ENCODE peak calls at places on chromosomes 6 and 20, in nine cellular contexts. One of them, this sample, is unnamed.
A peak's percentile ranks its signal among the peaks of the same experiment; 100 is the strongest.

GRCh38 chr20:22346716-22347115 is 237.7 kb downstream of the FOXA2 start:
- DNase-seq in GM12865: peak; percentile 25
- DNase-seq in uterus: no peak
- DNase-seq in spleen: no peak
- DNase-seq in transverse colon: no peak
- DNase-seq in glutamatergic neuron: no peak
- DNase-seq in HFFc6: no peak
- DNase-seq in RWPE1: peak; percentile 20
- DNase-seq in cardiac muscle cell: no peak
- DNase-seq in this sample: no peak

GRCh38 chr6:144217797-144218196 is 67.3 kb upstream of the UTRN start:
- DNase-seq in GM12865: no peak
- DNase-seq in uterus: no peak
- DNase-seq in spleen: no peak
- DNase-seq in transverse colon: no peak
- DNase-seq in glutamatergic neuron: no peak
- DNase-seq in HFFc6: no peak
- DNase-seq in RWPE1: no peak
- DNase-seq in cardiac muscle cell: no peak
- DNase-seq in this sample: no peak

GRCh38 chr20:561437-562231 is 18.0 kb upstream of the CSNK2A1 start:
- DNase-seq in GM12865: peak; percentile 73
- DNase-seq in uterus: no peak
- DNase-seq in spleen: no peak
- DNase-seq in transverse colon: peak; percentile 64
- DNase-seq in glutamatergic neuron: peak; percentile 78
- DNase-seq in HFFc6: peak; percentile 70
- DNase-seq in RWPE1: peak; percentile 74
- DNase-seq in cardiac muscle cell: peak; percentile 79
- DNase-seq in this sample: no peak

GRCh38 chr20:51311636-51312479 is 230.7 kb downstream of the NFATC2 start:
- DNase-seq in GM12865: no peak
- DNase-seq in uterus: no peak
- DNase-seq in spleen: no peak
- DNase-seq in transverse colon: no peak
- DNase-seq in glutamatergic neuron: no peak
- DNase-seq in HFFc6: no peak
- DNase-seq in RWPE1: peak; percentile 73
- DNase-seq in cardiac muscle cell: peak; percentile 67
- DNase-seq in this sample: no peak

GRCh38 chr20:61019322-61019721 is 232.7 kb upstream of the CDH4 start:
- DNase-seq in GM12865: no peak
- DNase-seq in uterus: no peak
- DNase-seq in spleen: no peak
- DNase-seq in transverse colon: no peak
- DNase-seq in glutamatergic neuron: no peak
- DNase-seq in HFFc6: no peak
- DNase-seq in RWPE1: no peak
- DNase-seq in cardiac muscle cell: no peak
- DNase-seq in this sample: no peak

GRCh38 chr6:169912266-169913095 is 161.1 kb downstream of the ERMARD start:
- DNase-seq in GM12865: no peak
- DNase-seq in uterus: no peak
- DNase-seq in spleen: no peak
- DNase-seq in transverse colon: no peak
- DNase-seq in glutamatergic neuron: no peak
- DNase-seq in HFFc6: no peak
- DNase-seq in RWPE1: no peak
- DNase-seq in cardiac muscle cell: no peak
- DNase-seq in this sample: no peak

GRCh38 chr6:25774120-25774730 is 19.7 kb downstream of the SLC17A4 start:
- DNase-seq in GM12865: no peak
- DNase-seq in uterus: no peak
- DNase-seq in spleen: no peak
- DNase-seq in transverse colon: no peak
- DNase-seq in glutamatergic neuron: peak; percentile 42
- DNase-seq in HFFc6: no peak
- DNase-seq in RWPE1: no peak
- DNase-seq in cardiac muscle cell: peak; percentile 11
- DNase-seq in this sample: no peak

GRCh38 chr6:113754291-113754690 is 102.9 kb upstream of the MARCKS start:
- DNase-seq in GM12865: no peak
- DNase-seq in uterus: no peak
- DNase-seq in spleen: no peak
- DNase-seq in transverse colon: no peak
- DNase-seq in glutamatergic neuron: no peak
- DNase-seq in HFFc6: no peak
- DNase-seq in RWPE1: no peak
- DNase-seq in cardiac muscle cell: no peak
- DNase-seq in this sample: no peak

GRCh38 chr20:40797425-40797824 is 108.4 kb upstream of the MAFB start:
- DNase-seq in GM12865: peak; percentile 28
- DNase-seq in uterus: no peak
- DNase-seq in spleen: no peak
- DNase-seq in transverse colon: no peak
- DNase-seq in glutamatergic neuron: no peak
- DNase-seq in HFFc6: peak; percentile 2
- DNase-seq in RWPE1: peak; percentile 60
- DNase-seq in cardiac muscle cell: no peak
- DNase-seq in this sample: no peak

GRCh38 chr6:109977791-109978173 is 329 bp upstream of the GPR6 start:
- DNase-seq in GM12865: no peak
- DNase-seq in uterus: no peak
- DNase-seq in spleen: no peak
- DNase-seq in transverse colon: no peak
- DNase-seq in glutamatergic neuron: no peak
- DNase-seq in HFFc6: no peak
- DNase-seq in RWPE1: no peak
- DNase-seq in cardiac muscle cell: peak; percentile 0
- DNase-seq in this sample: no peak

GRCh38 chr20:57543754-57544153 is 17.2 kb upstream of the PCK1 start:
- DNase-seq in GM12865: no peak
- DNase-seq in uterus: no peak
- DNase-seq in spleen: no peak
- DNase-seq in transverse colon: no peak
- DNase-seq in glutamatergic neuron: no peak
- DNase-seq in HFFc6: no peak
- DNase-seq in RWPE1: no peak
- DNase-seq in cardiac muscle cell: no peak
- DNase-seq in this sample: no peak

DNA sequence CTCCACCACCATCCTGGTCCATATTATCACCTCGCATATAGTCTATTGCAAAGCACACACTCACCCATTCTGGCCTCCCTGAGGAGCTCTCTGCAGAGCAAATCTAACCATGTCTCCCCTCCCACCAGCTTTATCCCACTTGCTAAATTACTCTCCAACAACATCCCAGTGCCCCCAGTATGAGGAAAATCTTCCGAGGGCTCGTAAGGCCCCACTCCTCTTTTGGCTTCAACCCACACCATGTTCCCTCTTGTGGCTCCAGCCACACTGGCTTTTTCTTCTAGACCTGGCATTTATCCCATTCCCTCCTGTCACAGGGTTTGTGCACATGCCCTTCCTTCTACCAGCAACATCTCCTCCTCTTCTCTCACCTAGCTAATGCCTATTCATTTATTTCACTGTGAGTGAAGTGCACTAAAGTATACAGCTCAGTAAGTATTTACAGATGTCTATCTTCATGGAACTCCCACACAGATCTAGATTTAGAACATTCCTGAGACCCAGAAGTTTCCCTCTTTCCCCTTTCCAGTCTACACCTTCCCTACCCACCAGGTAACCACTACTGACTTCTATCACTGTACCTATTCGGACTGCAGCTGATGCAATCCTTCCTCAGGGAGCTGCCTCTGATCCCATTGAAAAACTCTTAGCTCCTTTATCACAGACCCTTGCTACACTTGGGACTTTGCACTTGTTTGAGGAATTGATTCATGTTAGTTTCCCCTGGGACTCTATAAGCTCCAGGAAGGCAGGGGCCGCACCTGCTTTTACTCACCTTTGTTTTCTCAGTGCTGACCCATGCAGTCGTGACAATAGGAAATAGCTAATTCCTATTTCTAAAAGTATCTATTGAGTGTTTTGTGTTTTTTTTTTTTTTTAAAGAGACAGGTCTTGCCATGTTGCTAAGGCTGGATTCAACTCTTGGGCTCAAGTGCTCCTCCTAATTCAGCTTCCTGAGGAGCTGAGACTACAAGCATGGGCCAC is 15.5 kb downstream of the MRPL14 start:
- DNase-seq in GM12865: no peak
- DNase-seq in uterus: no peak
- DNase-seq in spleen: no peak
- DNase-seq in transverse colon: no peak
- DNase-seq in glutamatergic neuron: no peak
- DNase-seq in HFFc6: no peak
- DNase-seq in RWPE1: no peak
- DNase-seq in cardiac muscle cell: no peak
- DNase-seq in this sample: no peak
- TF ChIP-seq CTCF in GM12865: no peak
- TF ChIP-seq CTCF in uterus: no peak
- TF ChIP-seq CTCF in spleen: no peak
- TF ChIP-seq CTCF in transverse colon: no peak
- TF ChIP-seq CTCF in glutamatergic neuron: no peak
- TF ChIP-seq CTCF in HFFc6: no peak
- TF ChIP-seq CTCF in RWPE1: no peak
- TF ChIP-seq CTCF in cardiac muscle cell: no peak
- TF ChIP-seq CTCF in this sample: no peak

GRCh38 chr20:4919047-4919704 is 82.1 kb downstream of the SLC23A2 start:
- DNase-seq in GM12865: no peak
- DNase-seq in uterus: no peak
- DNase-seq in spleen: no peak
- DNase-seq in transverse colon: no peak
- DNase-seq in glutamatergic neuron: no peak
- DNase-seq in HFFc6: no peak
- DNase-seq in RWPE1: no peak
- DNase-seq in cardiac muscle cell: no peak
- DNase-seq in this sample: no peak
- TF ChIP-seq CTCF in GM12865: no peak
- TF ChIP-seq CTCF in uterus: no peak
- TF ChIP-seq CTCF in spleen: no peak
- TF ChIP-seq CTCF in transverse colon: no peak
- TF ChIP-seq CTCF in glutamatergic neuron: no peak
- TF ChIP-seq CTCF in HFFc6: no peak
- TF ChIP-seq CTCF in RWPE1: no peak
- TF ChIP-seq CTCF in cardiac muscle cell: no peak
- TF ChIP-seq CTCF in this sample: no peak

DNA sequence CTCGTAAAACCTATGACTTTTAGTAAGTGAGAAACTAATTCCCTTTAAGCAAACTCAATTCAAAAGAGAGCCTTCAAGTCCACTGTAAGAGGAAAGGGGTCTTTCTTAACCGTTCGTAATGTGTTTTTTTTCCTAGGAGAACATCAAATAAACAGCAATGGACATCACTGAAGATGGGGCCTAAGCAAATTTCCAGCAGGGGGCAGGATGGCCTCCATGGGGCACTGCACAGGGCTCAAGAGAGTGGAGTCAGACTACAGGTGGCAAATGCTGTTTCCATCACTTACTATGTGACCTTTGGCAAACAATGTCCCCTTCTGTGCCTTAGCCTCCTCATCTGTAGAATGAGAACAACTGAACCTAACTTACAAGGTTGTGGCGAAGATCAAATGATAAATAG is 88.7 kb downstream of the ARHGAP18 start:
- DNase-seq in GM12865: peak; percentile 47
- DNase-seq in uterus: no peak
- DNase-seq in spleen: no peak
- DNase-seq in transverse colon: peak; percentile 24
- DNase-seq in glutamatergic neuron: no peak
- DNase-seq in HFFc6: no peak
- DNase-seq in RWPE1: no peak
- DNase-seq in cardiac muscle cell: no peak
- DNase-seq in this sample: no peak
- TF ChIP-seq CTCF in GM12865: peak; percentile 35
- TF ChIP-seq CTCF in uterus: no peak
- TF ChIP-seq CTCF in spleen: no peak
- TF ChIP-seq CTCF in transverse colon: peak; percentile 19
- TF ChIP-seq CTCF in glutamatergic neuron: peak; percentile 14
- TF ChIP-seq CTCF in HFFc6: peak; percentile 76
- TF ChIP-seq CTCF in RWPE1: no peak
- TF ChIP-seq CTCF in cardiac muscle cell: peak; percentile 37
- TF ChIP-seq CTCF in this sample: peak; percentile 33

DNA sequence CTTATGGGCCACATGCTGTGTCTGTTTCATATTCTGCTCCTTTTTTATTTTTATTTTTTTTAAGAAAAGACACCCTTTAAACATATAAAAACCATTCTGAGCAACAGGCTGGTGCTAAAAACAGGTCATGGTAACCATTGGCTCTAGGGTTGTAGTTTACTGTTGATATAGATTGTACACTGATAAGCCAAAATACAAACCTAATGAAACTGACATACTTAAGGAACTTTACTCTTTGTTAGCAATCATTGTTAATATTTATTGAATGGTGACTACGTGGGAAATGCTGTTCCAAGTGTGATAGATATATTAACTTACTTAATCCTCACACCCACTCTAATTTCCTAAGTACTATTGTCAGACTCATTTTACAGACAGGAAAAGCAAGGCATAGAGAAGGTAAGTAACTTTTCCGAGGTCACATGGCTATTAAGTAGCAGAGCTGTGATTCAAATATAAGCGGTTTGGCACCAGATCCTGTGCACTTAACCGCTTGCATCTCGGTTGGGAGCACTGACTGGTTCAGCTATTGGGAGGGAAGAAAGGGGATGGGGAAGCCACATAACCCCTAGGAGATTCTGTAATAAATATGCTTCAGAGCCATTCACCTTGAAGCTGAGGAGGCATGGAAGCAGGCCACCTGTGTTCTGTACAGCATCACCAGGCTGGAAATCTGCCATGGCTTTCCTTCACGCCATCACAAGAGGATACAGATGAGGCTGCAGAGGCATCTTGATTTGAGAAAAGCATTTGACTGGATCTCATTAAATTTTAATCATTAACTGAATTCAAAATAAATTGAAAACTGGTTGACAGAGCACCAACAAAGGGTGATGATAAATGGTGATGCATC is 4.9 kb downstream of the TRAF3IP2 start:
- DNase-seq in GM12865: no peak
- DNase-seq in uterus: peak; percentile 64
- DNase-seq in spleen: no peak
- DNase-seq in transverse colon: no peak
- DNase-seq in glutamatergic neuron: no peak
- DNase-seq in HFFc6: no peak
- DNase-seq in RWPE1: no peak
- DNase-seq in cardiac muscle cell: no peak
- DNase-seq in this sample: no peak
- TF ChIP-seq CTCF in GM12865: no peak
- TF ChIP-seq CTCF in uterus: no peak
- TF ChIP-seq CTCF in spleen: no peak
- TF ChIP-seq CTCF in transverse colon: no peak
- TF ChIP-seq CTCF in glutamatergic neuron: no peak
- TF ChIP-seq CTCF in HFFc6: no peak
- TF ChIP-seq CTCF in RWPE1: no peak
- TF ChIP-seq CTCF in cardiac muscle cell: no peak
- TF ChIP-seq CTCF in this sample: no peak